ENCODE peak calls at places on chromosomes 7 and 10, in six cellular contexts. E is IMR-90, H is neuronal stem cell, R is H1, V is H9, T is mesenchymal stem cell. K is an unnamed sample.

GRCh38 chr10:79413196-79413595 is 32.2 kb downstream of the ZCCHC24 start:
- DNase-seq in H (no peak), T (peak; percentile 65), R (no peak), E (peak; percentile 41), V (no peak), K (no peak)

GRCh38 chr7:42694894-42695553 is 216.8 kb downstream of the C7orf25 start:
- DNase-seq in H (no peak), T (no peak), E (no peak), V (no peak), R (no peak), K (no peak)

GRCh38 chr7:148242271-148242801 is 348.2 kb upstream of the C7orf33 start:
- DNase-seq in V (peak; percentile 66), T (peak; percentile 40), E (peak; percentile 16), R (peak; percentile 19), H (peak; percentile 48), K (peak; percentile 92)

GRCh38 chr10:49217645-49218044 is 29.5 kb upstream of the TMEM273 start:
- DNase-seq in H (no peak), T (no peak), R (no peak), E (no peak), V (no peak), K (no peak)

GRCh38 chr7:45682358-45682735 is 108.2 kb downstream of the ADCY1 start:
- DNase-seq in H (no peak), V (peak; percentile 22), E (no peak), T (no peak), R (no peak), K (no peak)

GRCh38 chr10:35217458-35217857 is 90.8 kb downstream of the CREM start:
- DNase-seq in E (no peak), R (no peak), T (peak; percentile 46), V (no peak), H (no peak), K (no peak)

GRCh38 chr10:122504551-122504950 is 43.2 kb downstream of the HTRA1 start:
- DNase-seq in V (no peak), T (peak; percentile 49), H (no peak), R (no peak), E (peak; percentile 94), K (no peak)

GRCh38 chr10:16809074-16809718 is 8.0 kb downstream of the RSU1 start:
- DNase-seq in R (no peak), E (peak; percentile 36), T (peak; percentile 37), V (peak; percentile 63), H (peak; percentile 35), K (peak; percentile 61)

GRCh38 chr7:139673230-139673629 is 104.6 kb downstream of the HIPK2 start:
- DNase-seq in H (no peak), V (peak; percentile 73), E (no peak), T (peak; percentile 44), R (peak; percentile 34), K (no peak)

GRCh38 chr7:70568674-70569334 is 563.1 kb upstream of the GALNT17 start:
- DNase-seq in T (no peak), E (no peak), R (no peak), H (no peak), V (no peak), K (no peak)

GRCh38 chr7:100952641-100953040 is 3.3 kb downstream of the MUC3A start:
- DNase-seq in T (no peak), R (no peak), H (no peak), E (no peak), V (no peak), K (no peak)

GRCh38 chr10:116716381-116716780 is 26.0 kb downstream of the HSPA12A start:
- DNase-seq in H (no peak), R (no peak), T (no peak), E (no peak), V (no peak), K (no peak)

GRCh38 chr10:116715839-116716377 is 26.5 kb downstream of the HSPA12A start:
- DNase-seq in E (no peak), T (no peak), R (no peak), V (no peak), H (no peak), K (no peak)

GRCh38 chr10:116712499-116712898 is 29.9 kb downstream of the HSPA12A start:
- DNase-seq in R (no peak), V (no peak), E (peak; percentile 15), T (no peak), H (no peak), K (no peak)

GRCh38 chr10:116715396-116715795 is 27.0 kb downstream of the HSPA12A start:
- DNase-seq in E (no peak), V (no peak), H (no peak), R (no peak), T (no peak), K (no peak)

DNA sequence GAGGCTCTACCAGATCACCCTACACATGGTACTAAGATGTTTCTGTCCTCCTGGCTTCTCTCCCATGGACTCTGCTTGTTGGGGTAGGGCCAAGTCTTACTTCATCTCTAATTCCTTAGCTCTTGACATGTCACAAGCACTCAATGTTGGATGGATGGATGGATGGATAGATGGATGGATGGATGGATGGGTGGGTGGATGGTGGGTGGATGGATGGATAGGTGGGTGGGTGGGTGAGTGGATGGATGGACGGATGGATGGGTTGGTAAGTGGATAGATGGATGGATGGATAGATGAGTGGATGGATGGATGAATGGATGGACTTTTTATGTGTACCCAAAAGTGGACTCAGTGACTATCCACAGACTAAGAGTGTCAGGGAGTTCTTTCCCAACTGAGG is 28.5 kb downstream of the HSPA12A start:
- DNase-seq in T (no peak), V (no peak), H (no peak), R (no peak), E (no peak), K (no peak)
- H4K91ac ChIP-seq in T (no peak overlapping the region), V (no peak overlapping the region), H (no peak overlapping the region), R (no peak overlapping the region), E (no peak overlapping the region), K (no peak overlapping the region)

DNA sequence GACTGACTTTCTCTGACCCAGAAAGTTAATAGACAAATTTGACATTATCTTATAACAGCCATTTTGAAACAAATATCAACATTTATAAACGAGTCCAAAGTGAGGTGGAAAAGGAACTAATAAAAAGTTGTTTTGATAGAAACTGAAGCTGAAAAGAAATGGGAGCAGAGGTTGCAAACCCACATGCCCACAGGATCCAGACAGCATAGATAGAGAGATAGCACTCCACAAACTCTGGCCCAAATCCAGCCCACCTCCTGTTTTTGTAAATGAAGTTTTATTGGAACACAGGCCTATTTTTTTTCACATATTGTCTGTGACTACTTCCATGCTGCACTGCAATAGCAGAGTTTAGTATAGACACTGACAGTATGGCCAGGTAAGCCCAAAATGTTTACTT is 171.9 kb downstream of the PRKG1 start:
- DNase-seq in V (no peak), T (no peak), H (no peak), R (no peak), E (no peak), K (peak; percentile 24)
- H4K8ac ChIP-seq in V (no peak overlapping the region), T (no peak overlapping the region), H (no peak overlapping the region), R (no peak overlapping the region), E (no peak overlapping the region), K (no peak overlapping the region)

DNA sequence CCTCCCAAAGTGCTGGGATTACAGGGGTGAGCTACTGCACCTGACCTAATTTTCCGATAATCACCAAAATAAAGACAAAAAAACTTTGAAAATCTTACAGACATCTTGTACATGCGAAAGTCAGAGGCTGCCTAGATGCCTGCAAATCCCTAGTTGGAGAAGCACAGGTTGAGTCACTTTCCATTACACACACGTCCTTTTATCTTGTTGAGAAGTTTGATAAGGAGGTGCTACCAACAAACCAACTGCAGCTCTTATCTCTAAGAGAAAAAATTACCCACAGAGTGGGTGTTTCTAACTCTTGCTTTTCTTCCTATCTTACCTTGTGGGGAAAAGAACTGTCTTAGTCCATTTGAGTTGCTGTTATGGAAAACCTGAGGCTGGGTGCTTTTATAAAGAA is 589.8 kb downstream of the GALNT17 start:
- DNase-seq in V (no peak), T (no peak), H (no peak), E (no peak), R (no peak), K (no peak)
- H2BK5ac ChIP-seq in V (no peak overlapping the region), T (no peak overlapping the region), H (no peak overlapping the region), E (no peak overlapping the region), R (no peak overlapping the region), K (no peak overlapping the region)

GRCh38 chr10:124151466-124152095 is 58.2 kb upstream of the CHST15 start:
- DNase-seq in R (no peak), E (no peak), H (no peak), V (no peak), T (no peak), K (no peak)
- H4K91ac ChIP-seq in R (no peak overlapping the region), E (no peak overlapping the region), H (peak overlapping the region; percentile 77), V (no peak overlapping the region), T (peak overlapping the region; percentile 79), K (peak overlapping the region; percentile 5)

GRCh38 chr10:91797077-91797690 is 1.0 kb upstream of the TNKS2 start:
- DNase-seq in E (no peak), V (no peak), R (no peak), T (no peak), H (no peak), K (peak; percentile 62)

GRCh38 chr10:91796332-91797076 is 1.7 kb upstream of the TNKS2 start:
- DNase-seq in R (no peak), H (no peak), E (no peak), T (peak; percentile 21), V (peak; percentile 66), K (no peak)

GRCh38 chr10:91799580-91799975 is 1.4 kb downstream of the TNKS2 start:
- DNase-seq in T (peak; percentile 28), E (peak; percentile 43), H (no peak), R (no peak), V (no peak), K (peak; percentile 64)

GRCh38 chr10:91798736-91799579 is 732 bp downstream of the TNKS2 start:
- DNase-seq in R (no peak), H (no peak), E (peak; percentile 50), V (peak; percentile 53), T (peak; percentile 70), K (peak; percentile 63)

DNA sequence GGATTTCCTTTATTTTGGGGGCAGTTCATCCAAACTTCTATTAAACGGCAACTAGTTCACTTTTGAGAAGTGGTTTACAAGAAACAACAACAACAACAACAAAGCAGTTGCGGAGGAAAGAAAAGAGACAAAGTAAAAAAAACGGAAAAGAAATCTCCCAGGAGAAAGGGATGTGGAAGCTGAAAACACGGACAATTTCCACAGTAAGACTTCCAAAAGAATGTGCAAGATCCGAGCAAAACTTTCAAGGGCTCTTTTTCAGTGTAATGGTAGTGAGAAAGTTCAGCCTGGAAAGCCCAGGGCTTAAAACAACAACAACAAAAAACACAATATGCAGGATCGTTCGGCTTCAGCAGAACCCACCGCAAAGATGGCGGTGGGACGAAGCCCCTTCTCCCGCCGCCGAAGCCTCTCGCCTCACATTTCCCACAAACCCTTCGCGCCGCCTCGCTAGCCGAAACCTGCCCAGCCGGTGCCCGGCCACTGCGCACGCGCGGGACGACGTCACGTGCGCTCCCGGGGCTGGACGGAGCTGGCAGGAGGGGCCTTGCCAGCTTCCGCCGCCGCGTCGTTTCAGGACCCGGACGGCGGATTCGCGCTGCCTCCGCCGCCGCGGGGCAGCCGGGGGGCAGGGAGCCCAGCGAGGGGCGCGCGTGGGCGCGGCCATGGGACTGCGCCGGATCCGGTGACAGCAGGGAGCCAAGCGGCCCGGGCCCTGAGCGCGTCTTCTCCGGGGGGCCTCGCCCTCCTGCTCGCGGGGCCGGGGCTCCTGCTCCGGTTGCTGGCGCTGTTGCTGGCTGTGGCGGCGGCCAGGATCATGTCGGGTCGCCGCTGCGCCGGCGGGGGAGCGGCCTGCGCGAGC is at the start of gene TNKS2:
- DNase-seq in R (peak; percentile 90), T (peak; percentile 94), V (peak; percentile 96), H (peak; percentile 95), E (peak; percentile 91), K (peak; percentile 98)
- H4K8ac ChIP-seq in R (peak within 1 kb of the TSS; percentile 97), T (peak within 1 kb of the TSS; percentile 90), V (no peak within 1 kb of the TSS), H (no peak within 1 kb of the TSS), E (peak within 1 kb of the TSS; percentile 96), K (peak within 1 kb of the TSS; percentile 91)

K was measured in trophoblast cell.